ENCODE peak calls at places on chromosomes 6 and 20, in nine cellular contexts. V is stimulated activated CD8-positive, alpha-beta memory T cell treated with anti-CD3 and anti-CD28 coated beads, Interleukin-15, amount 100 ng/mL, for 24 hours; Z is GM20000; X is GM19239; O is naive thymus-derived CD4-positive, alpha-beta T cell; Q is NCI-H446; T is caudate nucleus; C is CD4-positive, alpha-beta memory T cell; R is neural crest cell. E is an unnamed sample.

GRCh38 chr6:151783692-151784091 is 23.8 kb upstream of the ESR1 start:
- DNase-seq in V (no peak), Z (no peak), X (no peak), O (no peak), Q (no peak), T (no peak), C (no peak), R (no peak), E (no peak)

GRCh38 chr6:82711992-82712788 is 348.6 kb downstream of the TPBG start:
- DNase-seq in V (no peak), Z (no peak), X (no peak), O (no peak), Q (no peak), T (no peak), C (no peak), R (no peak), E (no peak)

GRCh38 chr6:136549359-136550044 is 720 bp downstream of the MAP7 start:
- DNase-seq in V (no peak), Z (peak), X (no peak), O (no peak), Q (no peak), T (peak), C (no peak), R (no peak), E (peak)

GRCh38 chr6:40956871-40957270 is 82.2 kb downstream of the UNC5CL start:
- DNase-seq in V (no peak), Z (no peak), X (no peak), O (no peak), Q (no peak), T (no peak), C (no peak), R (no peak), E (no peak)

GRCh38 chr6:167870321-167870720 is 43.6 kb downstream of the AFDN start:
- DNase-seq in V (no peak), Z (no peak), X (no peak), O (no peak), Q (no peak), T (no peak), C (no peak), R (no peak), E (no peak)

GRCh38 chr20:18166939-18167338 is 29.3 kb downstream of the KAT14 start:
- DNase-seq in V (no peak), Z (no peak), X (no peak), O (no peak), Q (no peak), T (no peak), C (no peak), R (no peak), E (no peak)

GRCh38 chr6:7821426-7821825 is 89.2 kb downstream of the TXNDC5 start:
- DNase-seq in V (no peak), Z (no peak), X (no peak), O (no peak), Q (no peak), T (no peak), C (no peak), R (no peak), E (no peak)

GRCh38 chr6:161216616-161217205 is 57.1 kb downstream of the AGPAT4 start:
- DNase-seq in V (no peak), Z (no peak), X (no peak), O (no peak), Q (no peak), T (no peak), C (no peak), R (no peak), E (peak)

GRCh38 chr6:40398810-40399477 is 188.2 kb downstream of the LRFN2 start:
- DNase-seq in V (no peak), Z (no peak), X (no peak), O (no peak), Q (no peak), T (no peak), C (no peak), R (no peak), E (no peak)

GRCh38 chr6:74447013-74447412 is 751.0 kb downstream of the CD109 start:
- DNase-seq in V (no peak), Z (peak), X (peak), O (no peak), Q (no peak), T (no peak), C (no peak), R (no peak), E (peak)

GRCh38 chr20:62593616-62594015 is 48.7 kb upstream of the SLCO4A1 start:
- DNase-seq in V (no peak), Z (no peak), X (no peak), O (no peak), Q (no peak), T (no peak), C (no peak), R (no peak), E (no peak)

E was measured in RPMI7951.